ENCODE peak calls at places on chromosomes 1 and 21, in five cellular contexts. J is cardiac muscle cell, D is aorta, U is heart left ventricle, A is A673. C is an unnamed sample.
A peak's percentile ranks its signal among the peaks of the same experiment; 100 is the strongest.

GRCh38 chr1:3320246-3321152 is 134.0 kb upstream of the ARHGEF16 start:
- DNase-seq in D (peak; percentile 47), U (no peak), J (no peak), A (no peak), C (peak; percentile 72)

GRCh38 chr1:156281281-156282142 is 1.1 kb downstream of the SMG5 start:
- DNase-seq in J (peak; percentile 86), U (peak; percentile 80), D (peak; percentile 57), A (peak; percentile 78), C (no peak)

GRCh38 chr1:27513521-27513920 is 23.6 kb upstream of the WASF2 start:
- DNase-seq in D (peak; percentile 67), J (no peak), U (peak; percentile 45), A (no peak), C (no peak)

GRCh38 chr1:85894651-85895050 is 186.4 kb upstream of the ZNHIT6 start:
- DNase-seq in J (peak; percentile 54), U (no peak), A (peak; percentile 54), D (peak; percentile 49), C (no peak)

GRCh38 chr1:7650801-7651200 is 120.3 kb upstream of the VAMP3 start:
- DNase-seq in D (no peak), J (peak; percentile 67), A (no peak), U (no peak), C (no peak)

GRCh38 chr1:30618335-30618747 is 105.0 kb downstream of the MATN1 start:
- DNase-seq in D (no peak), U (no peak), J (no peak), A (no peak), C (no peak)

GRCh38 chr1:46533179-46533864 is 18.1 kb downstream of the KNCN start:
- DNase-seq in J (peak; percentile 56), A (peak; percentile 52), D (peak; percentile 66), U (no peak), C (no peak)

GRCh38 chr1:226736001-226736907 is 2.8 kb downstream of the ITPKB start:
- DNase-seq in U (peak; percentile 59), A (no peak), D (peak; percentile 53), J (no peak), C (no peak)

GRCh38 chr1:41175546-41175945 is 66.6 kb downstream of the SCMH1 start:
- DNase-seq in A (no peak), U (no peak), J (no peak), D (no peak), C (no peak)

GRCh38 chr1:235124111-235124510 is 4.5 kb downstream of the TOMM20 start:
- DNase-seq in D (no peak), A (no peak), U (no peak), J (no peak), C (no peak)

GRCh38 chr1:171438441-171438840 is 46.9 kb upstream of the PRRC2C start:
- DNase-seq in D (peak; percentile 90), J (no peak), A (peak; percentile 86), U (peak; percentile 13), C (peak; percentile 24)

GRCh38 chr21:34180826-34181359 is 107.5 kb downstream of the MRPS6 start:
- DNase-seq in D (no peak), J (no peak), U (no peak), A (no peak), C (no peak)

GRCh38 chr1:150596095-150596892 is 16.9 kb upstream of the MCL1 start:
- DNase-seq in A (no peak), J (no peak), D (no peak), U (no peak), C (no peak)
- H3K27ac ChIP-seq in A (no peak overlapping the region), J (no peak overlapping the region), D (no peak overlapping the region), U (no peak overlapping the region), C (no peak overlapping the region)

GRCh38 chr1:20499718-20500117 is 8.2 kb downstream of the MUL1 start:
- DNase-seq in D (no peak), A (no peak), J (no peak), U (no peak), C (no peak)

GRCh38 chr1:20498116-20498515 is 9.8 kb downstream of the MUL1 start:
- DNase-seq in A (no peak), U (no peak), J (no peak), D (no peak), C (no peak)

GRCh38 chr1:20499105-20499504 is 8.8 kb downstream of the MUL1 start:
- DNase-seq in A (no peak), U (no peak), J (no peak), D (no peak), C (no peak)

GRCh38 chr1:20496241-20496661 is 10.2 kb upstream of the CAMK2N1 start:
- DNase-seq in A (no peak), U (no peak), D (no peak), J (no peak), C (no peak)

GRCh38 chr1:20500716-20501115 is 7.2 kb downstream of the MUL1 start:
- DNase-seq in A (no peak), D (no peak), J (no peak), U (no peak), C (no peak)
- H3K36me3 ChIP-seq in A (peaks cover 32% of the 10 kb centered on the region), D (no peaks in the 10 kb centered on the region), J (peaks cover 23% of the 10 kb centered on the region), U (peaks cover 77% of the 10 kb centered on the region), C (peaks cover 11% of the 10 kb centered on the region)

DNA sequence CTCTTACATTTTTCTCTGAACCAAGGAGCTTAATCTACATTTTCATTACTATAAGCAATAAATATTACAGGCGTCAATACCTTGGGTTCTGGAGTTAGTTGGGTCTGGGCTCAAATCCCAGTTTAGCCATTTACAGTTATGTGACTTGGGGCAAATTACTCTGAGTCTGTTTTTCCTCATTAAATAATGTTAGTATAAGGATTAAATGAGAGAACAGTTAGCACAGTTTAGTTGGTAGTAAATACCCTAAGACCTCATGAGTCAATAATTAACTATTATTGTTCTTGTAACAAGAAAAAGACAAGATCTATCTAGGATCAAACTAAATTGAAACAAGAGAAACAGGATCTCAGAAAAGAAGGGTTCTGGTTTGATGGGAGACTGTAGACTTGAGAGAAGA is 4.6 kb downstream of the C1orf116 start:
- DNase-seq in J (no peak), A (no peak), D (no peak), U (no peak), C (no peak)
- H3K27ac ChIP-seq in J (no peak overlapping the region), A (no peak overlapping the region), D (no peak overlapping the region), U (no peak overlapping the region), C (peak overlapping the region; percentile 34)

GRCh38 chr1:208090776-208091291 is 153.3 kb downstream of the PLXNA2 start:
- DNase-seq in J (no peak), A (no peak), U (no peak), D (no peak), C (no peak)
- H3K36me3 ChIP-seq in J (peaks cover 30% of the 10 kb centered on the region), A (no peaks in the 10 kb centered on the region), U (peaks cover 56% of the 10 kb centered on the region), D (peaks cover 8% of the 10 kb centered on the region), C (no peaks in the 10 kb centered on the region)

GRCh38 chr1:203477748-203478147 is 2.1 kb downstream of the PRELP start:
- DNase-seq in D (no peak), U (no peak), J (no peak), A (no peak), C (no peak)

GRCh38 chr1:203480084-203480483 is 4.5 kb downstream of the PRELP start:
- DNase-seq in J (no peak), A (no peak), U (no peak), D (no peak), C (no peak)

GRCh38 chr1:203478986-203479385 is 3.4 kb downstream of the PRELP start:
- DNase-seq in U (no peak), A (no peak), J (no peak), D (no peak), C (no peak)

GRCh38 chr1:203479646-203480045 is 4.0 kb downstream of the PRELP start:
- DNase-seq in U (no peak), A (no peak), J (no peak), D (no peak), C (no peak)

DNA sequence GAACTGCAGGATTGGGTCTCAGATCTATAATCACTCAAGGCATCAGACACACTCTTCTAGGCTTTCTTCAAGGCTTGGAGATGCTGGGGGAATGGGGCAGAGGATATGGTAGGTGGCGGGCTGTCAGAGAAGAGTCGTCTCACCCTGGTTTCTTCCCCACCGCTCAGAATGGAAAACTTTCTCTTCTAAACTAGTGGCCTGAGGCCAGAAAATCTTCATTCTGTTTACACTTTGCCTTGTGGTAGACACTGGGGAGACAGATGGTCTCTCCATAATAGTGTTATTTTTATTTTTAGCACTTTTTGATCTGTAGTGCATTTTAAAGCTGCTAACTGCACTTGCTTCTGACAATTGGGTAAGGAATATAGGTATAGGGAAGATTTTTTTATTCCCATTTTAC is 2.6 kb downstream of the PRELP start:
- DNase-seq in J (no peak), U (no peak), A (no peak), D (no peak), C (no peak)
- H3K27ac ChIP-seq in J (no peak overlapping the region), U (peak overlapping the region; percentile 5), A (no peak overlapping the region), D (peak overlapping the region; percentile 68), C (peak overlapping the region; percentile 22)

GRCh38 chr1:161038523-161039153 is at the start of gene TSTD1:
- DNase-seq in J (peak; percentile 55), A (no peak), D (peak; percentile 75), U (peak; percentile 58), C (peak; percentile 92)
- H3K36me3 ChIP-seq in J (peaks cover 29% of the 10 kb centered on the region), A (peaks cover 40% of the 10 kb centered on the region), D (peaks cover 4% of the 10 kb centered on the region), U (peaks cover 42% of the 10 kb centered on the region), C (peaks cover 10% of the 10 kb centered on the region)